ENCODE peak calls at places on chromosomes 5 and 9, in four cellular contexts. B is CD4-positive, alpha-beta T cell; M is effector memory CD4-positive, alpha-beta T cell; I is tibial nerve. Z is an unnamed sample.

GRCh38 chr9:92714787-92715487 is 45.0 kb upstream of the IPPK start:
- DNase-seq in B (no peak), M (no peak), I (no peak), Z (no peak)

GRCh38 chr9:36924071-36924470 is 110.0 kb downstream of the PAX5 start:
- DNase-seq in B (no peak), M (no peak), I (no peak), Z (no peak)

GRCh38 chr5:121797677-121798518 is 53.8 kb upstream of the FTMT start:
- DNase-seq in B (no peak), M (no peak), I (no peak), Z (no peak)

GRCh38 chr5:56699588-56699987 is 115.8 kb upstream of the MAP3K1 start:
- DNase-seq in B (no peak), M (no peak), I (no peak), Z (no peak)

GRCh38 chr9:109914280-109915027 is 134.5 kb downstream of the PALM2AKAP2 start:
- DNase-seq in B (no peak), M (no peak), I (no peak), Z (no peak)

GRCh38 chr5:171317225-171317624 is 8.2 kb downstream of the TLX3 start:
- DNase-seq in B (no peak), M (no peak), I (no peak), Z (no peak)

GRCh38 chr5:138925090-138925635 is 50.0 kb upstream of the LRRTM2 start:
- DNase-seq in B (no peak), M (no peak), I (no peak), Z (no peak)

GRCh38 chr9:88658311-88658822 is 123.4 kb downstream of the NXNL2 start:
- DNase-seq in B (no peak), M (no peak), I (peak; percentile 37), Z (no peak)

GRCh38 chr5:146751781-146752401 is 126.7 kb downstream of the PPP2R2B start:
- DNase-seq in B (peak; percentile 9), M (peak; percentile 42), I (no peak), Z (no peak)

DNA sequence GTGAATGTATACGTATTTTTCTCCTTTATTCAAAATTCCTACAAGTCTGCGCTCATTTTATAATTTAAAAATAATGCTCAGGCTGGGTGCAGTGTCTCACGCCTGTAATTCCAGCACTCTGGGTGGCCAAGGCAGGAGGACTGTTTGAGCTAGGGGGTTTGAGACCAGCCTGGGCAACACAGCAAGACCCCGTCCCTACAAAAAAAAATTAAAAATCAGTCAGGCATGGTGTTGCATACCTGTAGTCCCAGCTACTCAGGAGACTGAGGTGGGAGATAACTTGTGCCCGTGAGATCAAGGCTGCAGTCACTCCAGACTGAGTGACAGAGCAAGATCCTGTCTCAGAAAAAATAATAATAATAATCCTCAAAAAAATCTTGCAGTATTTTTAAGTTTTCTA is 7.8 kb downstream of the UIMC1 start:
- DNase-seq in B (no peak), M (no peak), I (no peak), Z (no peak)
- H3K9me3 ChIP-seq in B (no peaks in the 10 kb centered on the region), M (no peaks in the 10 kb centered on the region), I (no peaks in the 10 kb centered on the region), Z (no peaks in the 10 kb centered on the region)

DNA sequence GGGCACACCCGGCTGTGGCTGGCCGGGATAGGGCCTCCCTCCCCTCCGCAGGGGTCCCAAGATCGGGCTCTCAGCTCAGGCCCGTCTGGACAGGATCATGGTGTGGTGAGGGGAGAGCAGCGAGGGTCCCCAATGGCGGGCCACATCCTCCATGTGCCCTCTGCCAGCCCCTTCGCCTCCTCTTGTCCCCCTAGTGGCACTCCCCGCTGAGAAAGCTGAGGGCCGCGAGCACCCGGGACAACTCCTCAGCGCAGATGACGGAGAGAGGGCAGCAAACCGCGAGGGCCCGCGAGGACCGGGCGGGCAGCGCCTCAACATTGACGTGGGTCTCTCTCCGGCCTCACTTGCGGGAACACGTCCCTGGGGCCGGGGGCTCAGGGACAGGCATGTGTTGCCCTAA is 24.6 kb downstream of the NKD2 start:
- DNase-seq in B (no peak), M (no peak), I (no peak), Z (no peak)
- H3K9me3 ChIP-seq in B (no peaks in the 10 kb centered on the region), M (no peaks in the 10 kb centered on the region), I (no peaks in the 10 kb centered on the region), Z (no peaks in the 10 kb centered on the region)

GRCh38 chr5:4584982-4585381 is 555.1 kb upstream of the ADAMTS16 start:
- DNase-seq in B (no peak), M (no peak), I (no peak), Z (no peak)
- H3K9me3 ChIP-seq in B (no peaks in the 10 kb centered on the region), M (no peaks in the 10 kb centered on the region), I (no peaks in the 10 kb centered on the region), Z (no peaks in the 10 kb centered on the region)

DNA sequence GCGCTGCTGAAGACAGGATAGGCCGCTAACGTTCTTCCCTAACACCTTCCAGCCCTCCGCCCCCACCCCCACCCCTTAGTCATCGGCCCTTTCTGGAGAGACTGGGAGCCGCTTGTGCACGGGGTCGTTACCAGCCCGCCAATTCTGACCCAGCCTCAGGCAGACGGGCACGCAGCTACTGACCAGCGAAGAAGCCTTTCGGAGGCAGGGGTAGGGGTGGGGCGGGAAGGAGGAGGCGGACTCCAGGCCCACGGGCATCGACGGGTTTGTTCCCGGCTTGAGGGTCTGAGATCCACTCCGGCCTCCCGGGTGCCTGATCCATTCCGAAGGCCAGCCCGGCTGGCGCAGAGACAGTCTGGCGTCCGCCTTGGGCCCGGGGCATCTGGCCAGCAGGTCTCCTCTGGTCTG is 729 bp upstream of the HAND1 start:
- DNase-seq in B (no peak), M (no peak), I (no peak), Z (no peak)
- H3K9me3 ChIP-seq in B (no peaks in the 10 kb centered on the region), M (no peaks in the 10 kb centered on the region), I (no peaks in the 10 kb centered on the region), Z (no peaks in the 10 kb centered on the region)

GRCh38 chr5:80208337-80208736 is 47.5 kb downstream of the SERINC5 start:
- DNase-seq in B (no peak), M (no peak), I (no peak), Z (no peak)

GRCh38 chr5:80210014-80210413 is 45.8 kb downstream of the SERINC5 start:
- DNase-seq in B (no peak), M (no peak), I (no peak), Z (no peak)

GRCh38 chr5:80207832-80208231 is 48.0 kb downstream of the SERINC5 start:
- DNase-seq in B (no peak), M (no peak), I (no peak), Z (no peak)

GRCh38 chr5:80206282-80206681 is 49.6 kb downstream of the SERINC5 start:
- DNase-seq in B (no peak), M (no peak), I (no peak), Z (no peak)

GRCh38 chr5:80204808-80205614 is 50.8 kb downstream of the SERINC5 start:
- DNase-seq in B (no peak), M (no peak), I (no peak), Z (no peak)
- H3K9me3 ChIP-seq in B (no peaks in the 10 kb centered on the region), M (no peaks in the 10 kb centered on the region), I (no peaks in the 10 kb centered on the region), Z (no peaks in the 10 kb centered on the region)

Z was measured in esophagus squamous epithelium.